ENCODE peak calls at places on chromosomes 6 and 20, in four cellular contexts. One of them, this sample, is unnamed.

GRCh38 chr6:11224252-11224965 is 8.1 kb downstream of the NEDD9 start:
- DNase-seq in K562: no peak
- DNase-seq in GM12878: peak
- DNase-seq in HepG2: no peak
- DNase-seq in this sample: no peak

GRCh38 chr6:144158133-144158532 is 7.8 kb downstream of the STX11 start:
- DNase-seq in K562: no peak
- DNase-seq in GM12878: no peak
- DNase-seq in HepG2: no peak
- DNase-seq in this sample: no peak

GRCh38 chr6:106510090-106510970 is 119.0 kb downstream of the RTN4IP1 start:
- DNase-seq in K562: no peak
- DNase-seq in GM12878: no peak
- DNase-seq in HepG2: peak
- DNase-seq in this sample: peak

GRCh38 chr6:151209071-151209831 is 30.5 kb upstream of the AKAP12 start:
- DNase-seq in K562: no peak
- DNase-seq in GM12878: no peak
- DNase-seq in HepG2: peak
- DNase-seq in this sample: no peak

GRCh38 chr6:132021552-132022375 is 70.6 kb upstream of the CCN2 start:
- DNase-seq in K562: no peak
- DNase-seq in GM12878: no peak
- DNase-seq in HepG2: peak
- DNase-seq in this sample: no peak

GRCh38 chr6:7615611-7616383 is 25.8 kb downstream of the SNRNP48 start:
- DNase-seq in K562: peak
- DNase-seq in GM12878: no peak
- DNase-seq in HepG2: peak
- DNase-seq in this sample: no peak

GRCh38 chr6:161940519-161940918 is 666.7 kb upstream of the AGPAT4 start:
- DNase-seq in K562: no peak
- DNase-seq in GM12878: no peak
- DNase-seq in HepG2: no peak
- DNase-seq in this sample: no peak

GRCh38 chr6:106975699-106976032 is 1.1 kb upstream of the CD24 start:
- DNase-seq in K562: no peak
- DNase-seq in GM12878: no peak
- DNase-seq in HepG2: no peak
- DNase-seq in this sample: no peak

GRCh38 chr6:77466055-77467028 is 3.1 kb upstream of the HTR1B start:
- DNase-seq in K562: no peak
- DNase-seq in GM12878: no peak
- DNase-seq in HepG2: peak
- DNase-seq in this sample: no peak

GRCh38 chr6:43943781-43944250 is 173.8 kb downstream of the VEGFA start:
- DNase-seq in K562: no peak
- DNase-seq in GM12878: no peak
- DNase-seq in HepG2: no peak
- DNase-seq in this sample: no peak

GRCh38 chr6:167127785-167128531 is 5.1 kb downstream of the CCR6 start:
- DNase-seq in K562: no peak
- DNase-seq in GM12878: no peak
- DNase-seq in HepG2: no peak
- DNase-seq in this sample: no peak

GRCh38 chr6:109515781-109516409 is 32.9 kb upstream of the ZBTB24 start:
- DNase-seq in K562: no peak
- DNase-seq in GM12878: no peak
- DNase-seq in HepG2: no peak
- DNase-seq in this sample: no peak

GRCh38 chr20:63978319-63979220 is 872 bp downstream of the SAMD10 start:
- DNase-seq in K562: peak
- DNase-seq in GM12878: no peak
- DNase-seq in HepG2: peak
- DNase-seq in this sample: peak

GRCh38 chr20:53899351-53900167 is 170.8 kb downstream of the BCAS1 start:
- DNase-seq in K562: no peak
- DNase-seq in GM12878: peak
- DNase-seq in HepG2: no peak
- DNase-seq in this sample: no peak

GRCh38 chr6:144066745-144067484 is 28.5 kb downstream of the SF3B5 start:
- DNase-seq in K562: no peak
- DNase-seq in GM12878: peak
- DNase-seq in HepG2: no peak
- DNase-seq in this sample: no peak

GRCh38 chr6:13573669-13574110 is 711 bp upstream of the SIRT5 start:
- DNase-seq in K562: peak
- DNase-seq in GM12878: no peak
- DNase-seq in HepG2: peak
- DNase-seq in this sample: no peak

GRCh38 chr6:139926711-139927110 is 552.3 kb upstream of the CITED2 start:
- DNase-seq in K562: no peak
- DNase-seq in GM12878: no peak
- DNase-seq in HepG2: no peak
- DNase-seq in this sample: no peak

GRCh38 chr6:96074006-96074405 is 58.2 kb downstream of the FUT9 start:
- DNase-seq in K562: no peak
- DNase-seq in GM12878: no peak
- DNase-seq in HepG2: no peak
- DNase-seq in this sample: no peak

GRCh38 chr20:36847009-36847709 is 28.8 kb upstream of the TLDC2 start:
- DNase-seq in K562: no peak
- DNase-seq in GM12878: no peak
- DNase-seq in HepG2: no peak
- DNase-seq in this sample: no peak

GRCh38 chr20:11210611-11211010 is 536.8 kb upstream of the JAG1 start:
- DNase-seq in K562: no peak
- DNase-seq in GM12878: no peak
- DNase-seq in HepG2: no peak
- DNase-seq in this sample: no peak

GRCh38 chr6:3278691-3279090 is 19.9 kb downstream of the PSMG4 start:
- DNase-seq in K562: no peak
- DNase-seq in GM12878: no peak
- DNase-seq in HepG2: no peak
- DNase-seq in this sample: no peak

GRCh38 chr20:18388860-18389259 is 78.0 kb downstream of the DZANK1 start:
- DNase-seq in K562: no peak
- DNase-seq in GM12878: no peak
- DNase-seq in HepG2: peak
- DNase-seq in this sample: no peak
- TF ChIP-seq ATF3 in K562: peak
- TF ChIP-seq ATF3 in GM12878: no peak
- TF ChIP-seq ATF3 in HepG2: peak
- TF ChIP-seq ATF3 in this sample: no peak

GRCh38 chr20:48791666-48792071 is 36.1 kb downstream of the PREX1 start:
- DNase-seq in K562: no peak
- DNase-seq in GM12878: no peak
- DNase-seq in HepG2: no peak
- DNase-seq in this sample: no peak

GRCh38 chr20:48789781-48790544 is 37.8 kb downstream of the PREX1 start:
- DNase-seq in K562: no peak
- DNase-seq in GM12878: no peak
- DNase-seq in HepG2: no peak
- DNase-seq in this sample: no peak

GRCh38 chr20:48788486-48789072 is 39.2 kb downstream of the PREX1 start:
- DNase-seq in K562: no peak
- DNase-seq in GM12878: peak
- DNase-seq in HepG2: no peak
- DNase-seq in this sample: no peak

GRCh38 chr20:48789185-48789668 is 38.6 kb downstream of the PREX1 start:
- DNase-seq in K562: no peak
- DNase-seq in GM12878: no peak
- DNase-seq in HepG2: no peak
- DNase-seq in this sample: no peak

GRCh38 chr20:48791014-48791413 is 36.8 kb downstream of the PREX1 start:
- DNase-seq in K562: no peak
- DNase-seq in GM12878: no peak
- DNase-seq in HepG2: no peak
- DNase-seq in this sample: no peak
- TF ChIP-seq TAF1 in K562: no peak
- TF ChIP-seq TAF1 in GM12878: no peak
- TF ChIP-seq TAF1 in HepG2: no peak
- TF ChIP-seq TAF1 in this sample: no peak

GRCh38 chr6:137304020-137304780 is 85.0 kb upstream of the IFNGR1 start:
- DNase-seq in K562: no peak
- DNase-seq in GM12878: no peak
- DNase-seq in HepG2: no peak
- DNase-seq in this sample: no peak
- TF ChIP-seq ZNF274 in K562: no peak
- TF ChIP-seq ZNF274 in GM12878: no peak
- TF ChIP-seq ZNF274 in HepG2: no peak
- TF ChIP-seq ZNF274 in this sample: no peak

DNA sequence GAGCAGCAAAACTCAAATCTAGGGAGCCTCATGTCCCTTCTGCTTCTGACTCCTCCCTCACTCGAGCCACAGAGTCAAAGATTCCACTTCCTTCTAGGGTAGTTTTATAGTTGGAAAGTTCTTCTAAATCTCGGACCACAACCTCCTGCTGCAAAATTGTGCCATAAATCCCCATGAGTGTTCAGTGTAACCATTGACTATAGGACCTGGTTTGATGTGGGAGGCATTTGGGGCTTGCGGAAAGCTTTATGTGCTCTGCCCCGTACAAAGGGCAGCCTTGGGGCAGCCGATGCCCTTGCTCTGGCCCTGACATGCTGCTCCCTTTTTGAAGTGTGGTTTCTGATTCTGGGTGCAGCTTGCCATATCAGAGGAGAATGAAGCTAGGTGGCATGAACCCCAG is 43.6 kb upstream of the IER3 start:
- DNase-seq in K562: no peak
- DNase-seq in GM12878: no peak
- DNase-seq in HepG2: peak
- DNase-seq in this sample: no peak
- TF ChIP-seq ATF3 in K562: no peak
- TF ChIP-seq ATF3 in GM12878: no peak
- TF ChIP-seq ATF3 in HepG2: no peak
- TF ChIP-seq ATF3 in this sample: no peak

This sample was measured in H1.